ENCODE peak calls at places on chromosomes 6 and 20, in six cellular contexts. K is A549, D is psoas muscle, S is lung, R is GM23338, P is lower lobe of right lung. Q is an unnamed sample.

GRCh38 chr6:2029952-2030351 is 215.5 kb downstream of the GMDS start:
- DNase-seq in S (no peak), D (no peak), R (no peak), K (no peak), P (no peak), Q (no peak)

GRCh38 chr20:50146732-50147662 is 6.5 kb downstream of the PEDS1 start:
- DNase-seq in S (peak; percentile 56), P (peak; percentile 69), K (no peak), D (peak; percentile 56), R (peak; percentile 62), Q (no peak)

GRCh38 chr20:50113420-50114224 is 672 bp upstream of the UBE2V1 start:
- DNase-seq in S (no peak), K (no peak), R (no peak), P (no peak), D (no peak), Q (peak; percentile 21)

GRCh38 chr6:167793421-167793820 is 33.3 kb upstream of the AFDN start:
- DNase-seq in S (peak; percentile 20), R (no peak), D (no peak), P (no peak), K (no peak), Q (no peak)

GRCh38 chr6:166206510-166207389 is 39.1 kb upstream of the TBXT start:
- DNase-seq in K (no peak), D (no peak), P (no peak), S (no peak), R (no peak), Q (no peak)

GRCh38 chr6:167770291-167770955 is 56.3 kb upstream of the AFDN start:
- DNase-seq in P (peak; percentile 9), S (no peak), R (no peak), K (no peak), D (no peak), Q (no peak)

GRCh38 chr6:63565058-63565726 is 7.1 kb upstream of the LOC128125822 start:
- DNase-seq in D (no peak), R (no peak), K (peak; percentile 76), P (no peak), S (no peak), Q (no peak)

GRCh38 chr6:106894978-106895702 is 79.4 kb downstream of the CD24 start:
- DNase-seq in P (no peak), K (peak; percentile 15), S (no peak), R (peak; percentile 17), D (no peak), Q (no peak)

GRCh38 chr20:16441526-16442164 is 131.6 kb downstream of the KIF16B start:
- DNase-seq in D (no peak), S (no peak), K (no peak), R (no peak), P (no peak), Q (no peak)

GRCh38 chr20:48147326-48147725 is 362.0 kb upstream of the SULF2 start:
- DNase-seq in R (no peak), K (no peak), S (no peak), P (no peak), D (no peak), Q (no peak)

GRCh38 chr6:35291491-35291890 is 6.1 kb upstream of the DEF6 start:
- DNase-seq in P (no peak), D (no peak), K (no peak), R (no peak), S (no peak), Q (no peak)

GRCh38 chr6:137536104-137536773 is 42.0 kb upstream of the OLIG3 start:
- DNase-seq in K (no peak), D (no peak), R (no peak), S (no peak), P (no peak), Q (no peak)

GRCh38 chr6:161976569-161976968 is 702.7 kb upstream of the AGPAT4 start:
- DNase-seq in D (no peak), P (no peak), K (no peak), S (no peak), R (no peak), Q (no peak)

GRCh38 chr6:105633814-105634213 is 230.9 kb upstream of the PREP start:
- DNase-seq in R (no peak), S (no peak), P (no peak), K (no peak), D (no peak), Q (no peak)

GRCh38 chr6:73203098-73203497 is 22.2 kb downstream of the KHDC1L start:
- DNase-seq in S (no peak), P (no peak), R (no peak), K (no peak), D (no peak), Q (no peak)

DNA sequence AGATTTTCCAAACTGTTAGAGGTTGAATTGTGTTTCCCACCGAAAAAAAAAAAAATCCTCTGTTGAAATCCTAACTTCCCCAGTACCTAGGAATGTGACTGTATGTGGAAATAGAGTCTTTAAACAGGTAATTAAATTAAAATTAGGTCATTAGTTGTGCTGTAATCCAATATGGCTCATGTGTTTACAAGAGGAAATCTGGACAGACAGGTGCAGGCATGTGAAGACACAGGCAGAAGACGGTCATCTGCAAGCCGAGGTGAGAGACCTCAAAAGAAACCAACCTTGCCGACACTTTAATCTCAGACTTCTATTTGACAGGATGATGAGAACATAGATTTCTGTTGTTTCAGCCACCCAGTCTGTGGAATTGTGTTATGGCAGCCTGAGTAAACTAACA is 28.6 kb upstream of the EZR start:
- DNase-seq in D (no peak), K (no peak), P (no peak), R (no peak), S (no peak), Q (no peak)
- H3K4me1 ChIP-seq in D (no peaks in the 10 kb centered on the region), K (peaks cover 45% of the 10 kb centered on the region), P (peaks cover 18% of the 10 kb centered on the region), R (peaks cover 17% of the 10 kb centered on the region), S (peaks cover 8% of the 10 kb centered on the region), Q (no peaks in the 10 kb centered on the region)

GRCh38 chr6:47670851-47671250 is 27.5 kb upstream of the ADGRF4 start:
- DNase-seq in K (no peak), D (no peak), P (no peak), R (peak; percentile 45), S (no peak), Q (no peak)

GRCh38 chr6:47674673-47675072 is 23.7 kb upstream of the ADGRF4 start:
- DNase-seq in S (no peak), D (no peak), K (no peak), P (no peak), R (no peak), Q (no peak)

GRCh38 chr6:47671777-47672176 is 26.6 kb upstream of the ADGRF4 start:
- DNase-seq in K (no peak), R (no peak), S (no peak), D (no peak), P (no peak), Q (no peak)

GRCh38 chr6:47672816-47673215 is 25.6 kb upstream of the ADGRF4 start:
- DNase-seq in D (no peak), P (no peak), R (no peak), K (no peak), S (no peak), Q (no peak)

DNA sequence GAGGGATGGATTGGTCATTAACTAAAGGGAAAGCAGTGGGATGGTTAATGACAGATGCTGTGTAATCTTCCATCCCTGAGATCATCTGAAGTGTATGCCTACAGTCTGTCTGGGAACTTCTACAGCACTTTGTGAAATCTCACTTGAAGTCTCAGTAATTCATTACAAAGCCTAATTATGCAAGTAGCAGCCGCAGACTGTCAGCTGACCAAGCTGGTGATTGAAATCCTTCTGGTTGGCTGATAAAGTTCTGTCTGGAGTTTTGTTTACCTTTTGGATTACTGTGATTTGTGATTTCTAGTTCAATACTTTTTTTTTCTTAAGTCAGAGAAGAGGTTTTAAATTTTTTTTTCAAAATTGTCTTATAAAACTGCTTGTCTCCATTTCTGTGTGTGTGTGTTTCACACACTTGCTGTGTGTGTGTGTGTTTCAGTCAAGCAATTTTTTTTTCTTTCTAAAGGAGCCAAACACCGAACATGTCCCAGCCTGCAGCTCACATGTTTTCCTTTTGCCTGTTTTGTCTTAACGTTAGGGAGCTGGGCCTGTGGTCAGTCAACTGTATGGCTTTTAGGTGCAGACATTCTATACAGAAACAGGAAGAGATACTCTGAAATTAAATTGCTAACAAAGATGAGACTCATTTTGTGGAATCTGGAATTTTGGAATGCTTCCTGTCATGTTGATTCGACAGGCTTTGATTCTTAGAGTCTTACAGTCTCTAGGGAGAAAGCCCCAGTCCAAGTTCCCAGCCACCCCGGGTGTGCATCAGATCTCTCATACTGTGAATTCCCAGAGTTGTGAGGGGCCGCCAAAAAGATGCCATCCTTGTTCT is 28.5 kb upstream of the ADGRF4 start:
- DNase-seq in S (no peak), R (peak; percentile 66), P (no peak), D (no peak), K (peak; percentile 20), Q (no peak)
- H3K27ac ChIP-seq in S (no peak overlapping the region), R (peak overlapping the region; percentile 53), P (no peak overlapping the region), D (no peak overlapping the region), K (peak overlapping the region; percentile 62), Q (no peak overlapping the region)

GRCh38 chr6:44223471-44224153 is at the start of gene SLC29A1:
- DNase-seq in D (peak; percentile 83), K (peak; percentile 69), P (peak; percentile 88), R (peak; percentile 92), S (peak; percentile 78), Q (peak; percentile 82)

GRCh38 chr6:44221961-44222335 is 1.4 kb upstream of the SLC29A1 start:
- DNase-seq in R (no peak), S (no peak), K (no peak), P (no peak), D (no peak), Q (no peak)

GRCh38 chr6:44221291-44221960 is 2.0 kb upstream of the SLC29A1 start:
- DNase-seq in P (peak; percentile 92), K (peak; percentile 87), D (peak; percentile 90), R (peak; percentile 81), S (peak; percentile 90), Q (peak; percentile 97)

GRCh38 chr6:44222987-44223470 is 366 bp upstream of the SLC29A1 start:
- DNase-seq in S (no peak), R (peak; percentile 28), K (no peak), P (no peak), D (no peak), Q (no peak)

GRCh38 chr6:44222486-44222986 is 859 bp upstream of the SLC29A1 start:
- DNase-seq in K (no peak), P (no peak), S (no peak), D (no peak), R (peak; percentile 74), Q (no peak)
- H3K4me1 ChIP-seq in K (peaks cover 72% of the 10 kb centered on the region), P (peaks cover 79% of the 10 kb centered on the region), S (peaks cover 18% of the 10 kb centered on the region), D (peaks cover 59% of the 10 kb centered on the region), R (peaks cover 59% of the 10 kb centered on the region), Q (peaks cover 51% of the 10 kb centered on the region)

GRCh38 chr6:84052204-84052882 is 18.8 kb downstream of the MRAP2 start:
- DNase-seq in K (no peak), R (peak; percentile 89), S (no peak), D (peak; percentile 69), P (no peak), Q (peak; percentile 85)
- H3K27ac ChIP-seq in K (no peak overlapping the region), R (peak overlapping the region; percentile 64), S (no peak overlapping the region), D (no peak overlapping the region), P (no peak overlapping the region), Q (peak overlapping the region; percentile 79)

GRCh38 chr6:90263653-90264052 is 33.0 kb downstream of the BACH2 start:
- DNase-seq in P (no peak), R (no peak), K (no peak), S (no peak), D (no peak), Q (no peak)

GRCh38 chr6:90269334-90269733 is 27.3 kb downstream of the BACH2 start:
- DNase-seq in R (no peak), D (no peak), K (no peak), S (no peak), P (no peak), Q (no peak)

GRCh38 chr6:90271831-90272230 is 24.8 kb downstream of the BACH2 start:
- DNase-seq in S (no peak), K (no peak), P (no peak), R (no peak), D (no peak), Q (no peak)

GRCh38 chr6:90266845-90267621 is 29.6 kb downstream of the BACH2 start:
- DNase-seq in K (no peak), P (no peak), S (no peak), R (no peak), D (no peak), Q (no peak)

GRCh38 chr6:90268178-90268577 is 28.5 kb downstream of the BACH2 start:
- DNase-seq in S (no peak), R (no peak), K (no peak), P (no peak), D (no peak), Q (no peak)
- H3K4me1 ChIP-seq in S (no peaks in the 10 kb centered on the region), R (no peaks in the 10 kb centered on the region), K (no peaks in the 10 kb centered on the region), P (no peaks in the 10 kb centered on the region), D (peaks cover 13% of the 10 kb centered on the region), Q (no peaks in the 10 kb centered on the region)

Q was measured in ascending aorta.